ENCODE peak calls at places on chromosomes 13 and 19, in five cellular contexts. X, Z, V, B and C are unnamed samples. For H3K36me3, the result is how much of the 10 kb centered on the place peaks cover.

GRCh38 chr19:20503536-20503935 is 62.0 kb downstream of the ZNF737 start:
- DNase-seq in X (peak), Z (no peak), V (peak), B (no peak), C (no peak)

GRCh38 chr19:50377051-50377441 is 789 bp downstream of the NR1H2 start:
- DNase-seq in X (no peak), Z (no peak), V (peak), B (no peak), C (no peak)

GRCh38 chr13:102825400-102825799 is 20.4 kb upstream of the ERCC5 start:
- DNase-seq in X (no peak), Z (no peak), V (no peak), B (no peak), C (no peak)

GRCh38 chr19:13098291-13099072 is 4.2 kb downstream of the LYL1 start:
- DNase-seq in X (peak), Z (peak), V (peak), B (no peak), C (no peak)

GRCh38 chr13:101452519-101453485 is at the start of gene ITGBL1:
- DNase-seq in X (no peak), Z (peak), V (peak), B (no peak), C (no peak)

GRCh38 chr13:45875951-45876350 is 24.4 kb upstream of the SIAH3 start:
- DNase-seq in X (no peak), Z (no peak), V (no peak), B (no peak), C (peak)

GRCh38 chr13:37797606-37798005 is 72.0 kb downstream of the TRPC4 start:
- DNase-seq in X (peak), Z (no peak), V (peak), B (no peak), C (no peak)

GRCh38 chr13:42971670-42972355 is 20.2 kb downstream of the EPSTI1 start:
- DNase-seq in X (peak), Z (no peak), V (peak), B (no peak), C (no peak)

GRCh38 chr13:92433963-92434362 is 792.6 kb upstream of the GPC6 start:
- DNase-seq in X (no peak), Z (no peak), V (no peak), B (no peak), C (no peak)

GRCh38 chr19:4045597-4046361 is 20.9 kb downstream of the ZBTB7A start:
- DNase-seq in X (no peak), Z (no peak), V (no peak), B (no peak), C (no peak)

GRCh38 chr13:78601124-78601885 is 2.0 kb downstream of the POU4F1 start:
- DNase-seq in X (peak), Z (peak), V (peak), B (no peak), C (no peak)

GRCh38 chr19:6519289-6519688 is 11.5 kb upstream of the TNFSF9 start:
- DNase-seq in X (peak), Z (no peak), V (peak), B (no peak), C (no peak)

GRCh38 chr19:30077851-30078355 is 135.9 kb downstream of the URI1 start:
- DNase-seq in X (no peak), Z (no peak), V (no peak), B (no peak), C (no peak)

GRCh38 chr19:5805465-5806132 is 732 bp downstream of the NRTN start:
- DNase-seq in X (peak), Z (peak), V (peak), B (peak), C (no peak)

DNA sequence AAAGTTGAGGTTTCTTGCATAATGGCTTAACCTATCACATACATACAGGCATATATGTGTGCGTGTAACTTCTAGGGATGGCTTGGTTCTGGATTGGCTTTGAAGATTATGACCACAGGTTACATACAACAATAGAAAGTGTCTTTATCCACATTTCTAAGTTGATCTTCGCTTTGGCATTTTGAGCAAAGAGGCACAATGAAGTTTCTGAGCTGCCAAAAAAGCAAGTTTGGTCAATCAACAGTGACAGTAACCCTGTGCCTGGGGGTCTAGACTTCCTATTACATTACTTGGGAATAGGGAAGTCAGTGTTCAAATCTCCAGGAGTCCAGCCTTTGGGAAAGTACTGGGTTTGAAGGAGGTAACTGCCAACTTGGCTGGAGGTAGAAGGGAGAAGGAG is 3.1 kb upstream of the SOX1 start:
- DNase-seq in X (no peak), Z (no peak), V (no peak), B (no peak), C (no peak)
- TF ChIP-seq EZH2 in X (no peak), Z (no peak), V (no peak), B (no peak), C (no peak)

GRCh38 chr19:803686-804418 is 6.6 kb downstream of the PTBP1 start:
- DNase-seq in X (no peak), Z (no peak), V (no peak), B (no peak), C (no peak)

GRCh38 chr19:801861-802496 is 4.7 kb downstream of the PTBP1 start:
- DNase-seq in X (peak), Z (no peak), V (peak), B (no peak), C (no peak)

GRCh38 chr19:801030-801860 is 4.0 kb downstream of the PTBP1 start:
- DNase-seq in X (peak), Z (peak), V (peak), B (no peak), C (no peak)

GRCh38 chr19:802888-803561 is 5.8 kb downstream of the PTBP1 start:
- DNase-seq in X (peak), Z (peak), V (no peak), B (no peak), C (no peak)

GRCh38 chr19:802497-802887 is 5.2 kb downstream of the PTBP1 start:
- DNase-seq in X (peak), Z (peak), V (peak), B (no peak), C (no peak)
- H3K36me3 ChIP-seq in X (half or more), Z (half or more), V (under half), B (half or more), C (half or more)

GRCh38 chr13:49638416-49639072 is 10.2 kb downstream of the ARL11 start:
- DNase-seq in X (no peak), Z (no peak), V (peak), B (no peak), C (no peak)

GRCh38 chr13:49637989-49638388 is 9.7 kb downstream of the ARL11 start:
- DNase-seq in X (no peak), Z (no peak), V (no peak), B (no peak), C (no peak)

GRCh38 chr13:49635599-49636433 is 7.5 kb downstream of the ARL11 start:
- DNase-seq in X (peak), Z (no peak), V (no peak), B (peak), C (no peak)

GRCh38 chr13:49633687-49634086 is 5.4 kb downstream of the ARL11 start:
- DNase-seq in X (no peak), Z (no peak), V (no peak), B (no peak), C (no peak)

DNA sequence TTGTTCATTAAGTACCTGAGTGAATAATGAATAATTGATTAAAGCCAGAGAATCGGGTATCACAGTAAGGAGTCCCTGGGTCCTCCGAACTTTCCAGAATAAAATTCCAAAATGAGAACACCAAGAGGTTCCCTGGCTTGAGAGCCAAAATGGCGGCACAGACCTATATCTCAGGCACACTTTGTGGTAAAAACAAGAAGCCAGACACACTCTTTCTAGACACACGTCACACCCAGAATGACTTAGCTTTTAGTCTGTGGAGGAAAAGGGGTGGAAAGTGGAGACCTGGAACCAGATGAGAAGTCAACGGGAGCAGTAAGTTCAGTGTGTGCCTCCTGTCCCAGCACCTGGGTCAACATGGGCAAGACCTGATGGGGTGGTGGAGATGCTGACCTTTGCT is 8.4 kb downstream of the ARL11 start:
- DNase-seq in X (no peak), Z (no peak), V (no peak), B (no peak), C (no peak)
- TF ChIP-seq EZH2 in X (no peak), Z (no peak), V (no peak), B (no peak), C (no peak)

DNA sequence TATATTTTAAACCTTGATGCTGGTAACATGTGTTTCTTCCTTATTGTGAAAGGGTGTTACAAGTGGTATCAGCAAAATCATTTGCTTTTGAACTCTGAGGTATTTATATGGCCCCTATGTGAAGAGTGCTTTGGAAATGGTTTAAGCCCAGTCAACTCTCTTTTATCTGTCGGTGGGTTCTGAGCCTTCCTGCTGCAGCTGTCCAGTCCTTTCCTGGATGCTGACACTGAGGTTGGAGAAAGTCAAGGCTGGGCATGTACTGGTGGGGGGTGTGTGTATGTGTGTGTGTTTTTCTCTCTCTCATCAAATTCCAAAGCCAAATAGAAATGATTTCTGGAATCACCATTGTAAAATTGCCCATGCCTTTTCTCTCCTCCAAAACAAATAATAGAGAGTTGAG is 221.2 kb downstream of the LMO7 start:
- DNase-seq in X (no peak), Z (no peak), V (no peak), B (no peak), C (no peak)
- H3K36me3 ChIP-seq in X (under half), Z (under half), V (half or more), B (under half), C (under half)

GRCh38 chr19:10430505-10431253 is 10.3 kb downstream of the PDE4A start:
- DNase-seq in X (peak), Z (no peak), V (peak), B (no peak), C (no peak)
- TF ChIP-seq EZH2 in X (no peak), Z (no peak), V (no peak), B (no peak), C (peak)

GRCh38 chr19:34932494-34932893 is 5.8 kb downstream of the ZNF30 start:
- DNase-seq in X (no peak), Z (no peak), V (no peak), B (no peak), C (no peak)
- H3K36me3 ChIP-seq in X (under half), Z (under half), V (under half), B (under half), C (under half)